ENCODE peak calls at places on chromosomes 11 and 22, in four cellular contexts. J is tibial artery; D is CD8-positive, alpha-beta T cell; H is endodermal cell. Y is an unnamed sample.

GRCh38 chr22:22210889-22211833 is 33.4 kb upstream of the VPREB1 start:
- DNase-seq in H (no peak), J (no peak), D (no peak), Y (no peak)

GRCh38 chr11:128615076-128615475 is 27.7 kb upstream of the ETS1 start:
- DNase-seq in D (no peak), H (peak; percentile 62), J (no peak), Y (no peak)

GRCh38 chr11:10255388-10256125 is 38.5 kb downstream of the SBF2 start:
- DNase-seq in J (no peak), H (no peak), D (no peak), Y (no peak)

GRCh38 chr11:74388678-74389327 is 9.4 kb downstream of the PGM2L1 start:
- DNase-seq in J (peak; percentile 75), D (peak; percentile 66), H (peak; percentile 83), Y (peak; percentile 96)

GRCh38 chr11:70667767-70668166 is 269.4 kb downstream of the CTTN start:
- DNase-seq in D (no peak), H (no peak), J (no peak), Y (no peak)

GRCh38 chr22:21816787-21817496 is 50.5 kb downstream of the MAPK1 start:
- DNase-seq in H (no peak), D (no peak), J (no peak), Y (no peak)

GRCh38 chr11:100550910-100551309 is 136.2 kb upstream of the ARHGAP42 start:
- DNase-seq in D (no peak), H (no peak), J (no peak), Y (no peak)

GRCh38 chr11:17475666-17476316 is 854 bp downstream of the ABCC8 start:
- DNase-seq in D (no peak), J (no peak), H (peak; percentile 73), Y (no peak)

GRCh38 chr11:10899542-10899830 is 41.6 kb upstream of the ZBED5 start:
- DNase-seq in J (peak; percentile 31), H (no peak), D (no peak), Y (no peak)

GRCh38 chr11:46335858-46336600 is 11.2 kb upstream of the DGKZ start:
- DNase-seq in J (no peak), D (no peak), H (peak; percentile 55), Y (no peak)

GRCh38 chr11:128291835-128292234 is 295.5 kb downstream of the ETS1 start:
- DNase-seq in J (no peak), H (no peak), D (peak; percentile 80), Y (no peak)

GRCh38 chr22:49565516-49565855 is 262.2 kb downstream of the BRD1 start:
- DNase-seq in D (no peak), H (peak; percentile 10), J (peak; percentile 5), Y (no peak)

GRCh38 chr22:43829904-43830851 is 18.1 kb upstream of the EFCAB6 start:
- DNase-seq in D (no peak), J (peak; percentile 67), H (no peak), Y (peak; percentile 70)

GRCh38 chr11:64854534-64855502 is 10.4 kb upstream of the CDC42BPG start:
- DNase-seq in D (no peak), J (peak; percentile 90), H (peak; percentile 79), Y (peak; percentile 64)

GRCh38 chr22:24156915-24157782 is 24.1 kb upstream of the SUSD2 start:
- DNase-seq in D (peak; percentile 93), J (peak; percentile 86), H (peak; percentile 98), Y (peak; percentile 63)

GRCh38 chr11:131579932-131580387 is 209.5 kb downstream of the NTM start:
- DNase-seq in D (no peak), J (no peak), H (peak; percentile 91), Y (peak; percentile 8)

GRCh38 chr11:19441752-19442553 is 201.2 kb upstream of the E2F8 start:
- DNase-seq in J (peak; percentile 70), H (no peak), D (no peak), Y (no peak)

GRCh38 chr11:70482529-70482917 is 84.2 kb downstream of the CTTN start:
- DNase-seq in D (no peak), H (no peak), J (no peak), Y (no peak)

GRCh38 chr22:32112380-32112779 is 46.7 kb downstream of the C22orf42 start:
- DNase-seq in H (no peak), D (no peak), J (no peak), Y (no peak)

GRCh38 chr22:19411690-19412045 is 19.9 kb downstream of the HIRA start:
- DNase-seq in H (no peak), J (no peak), D (no peak), Y (no peak)

GRCh38 chr22:19412478-19412877 is 19.1 kb downstream of the HIRA start:
- DNase-seq in H (no peak), J (no peak), D (no peak), Y (no peak)

GRCh38 chr22:19407649-19408606 is 23.6 kb downstream of the HIRA start:
- DNase-seq in H (no peak), J (no peak), D (no peak), Y (no peak)

GRCh38 chr22:19412934-19413333 is 18.6 kb downstream of the HIRA start:
- DNase-seq in H (no peak), J (no peak), D (no peak), Y (no peak)

GRCh38 chr22:19410941-19411689 is 20.4 kb downstream of the HIRA start:
- DNase-seq in J (no peak), H (no peak), D (no peak), Y (no peak)
- H3K4me1 ChIP-seq in J (no peaks in the 10 kb centered on the region), H (no peaks in the 10 kb centered on the region), D (no peaks in the 10 kb centered on the region), Y (no peaks in the 10 kb centered on the region)

DNA sequence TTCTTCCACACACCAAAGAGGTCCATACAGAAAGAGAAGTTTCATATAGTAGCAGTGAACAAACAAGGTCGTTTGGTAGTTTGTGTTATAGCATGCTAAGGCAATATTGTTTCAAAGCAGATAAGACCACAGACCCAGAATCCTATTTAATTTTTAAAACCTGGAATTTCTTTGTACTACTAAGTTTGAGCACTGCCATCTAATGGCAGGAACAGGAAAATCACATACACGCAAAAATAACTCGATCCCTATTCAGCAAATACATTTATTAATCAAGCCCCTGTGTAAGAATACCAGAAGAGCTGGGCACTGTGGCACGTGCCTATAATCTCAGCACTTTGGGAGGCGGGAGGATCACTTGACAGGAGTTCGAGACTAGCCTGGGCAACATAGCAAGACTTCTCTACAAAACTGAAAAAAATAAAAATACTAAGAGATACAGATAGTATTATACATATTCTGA is 2.9 kb upstream of the BTBD10 start:
- DNase-seq in J (no peak), D (no peak), H (no peak), Y (no peak)
- TF ChIP-seq CTCF in J (peak; percentile 41), D (peak; percentile 67), H (peak; percentile 75), Y (peak; percentile 47)

GRCh38 chr11:114846040-114846791 is 167.9 kb downstream of the NXPE2 start:
- DNase-seq in D (no peak), H (peak; percentile 79), J (no peak), Y (no peak)
- H3K4me1 ChIP-seq in D (no peaks in the 10 kb centered on the region), H (no peaks in the 10 kb centered on the region), J (no peaks in the 10 kb centered on the region), Y (no peaks in the 10 kb centered on the region)

DNA sequence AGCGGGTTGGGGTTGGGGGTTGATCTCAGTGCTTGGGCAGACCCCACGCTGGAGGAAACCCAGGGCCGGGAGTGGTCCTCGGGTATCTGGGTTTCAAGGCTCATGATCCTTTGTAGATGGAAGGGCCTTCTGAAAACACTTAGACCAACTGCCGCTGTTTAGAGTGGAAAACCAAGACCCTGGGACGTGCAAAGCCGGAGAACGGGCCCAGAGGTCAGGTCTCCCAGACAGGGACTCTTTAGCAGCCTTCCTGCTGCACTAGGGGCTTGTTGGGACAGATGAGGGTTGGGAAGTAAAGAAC is 622 bp downstream of the AIP start:
- DNase-seq in H (no peak), J (no peak), D (no peak), Y (no peak)
- TF ChIP-seq CTCF in H (no peak), J (no peak), D (no peak), Y (no peak)

DNA sequence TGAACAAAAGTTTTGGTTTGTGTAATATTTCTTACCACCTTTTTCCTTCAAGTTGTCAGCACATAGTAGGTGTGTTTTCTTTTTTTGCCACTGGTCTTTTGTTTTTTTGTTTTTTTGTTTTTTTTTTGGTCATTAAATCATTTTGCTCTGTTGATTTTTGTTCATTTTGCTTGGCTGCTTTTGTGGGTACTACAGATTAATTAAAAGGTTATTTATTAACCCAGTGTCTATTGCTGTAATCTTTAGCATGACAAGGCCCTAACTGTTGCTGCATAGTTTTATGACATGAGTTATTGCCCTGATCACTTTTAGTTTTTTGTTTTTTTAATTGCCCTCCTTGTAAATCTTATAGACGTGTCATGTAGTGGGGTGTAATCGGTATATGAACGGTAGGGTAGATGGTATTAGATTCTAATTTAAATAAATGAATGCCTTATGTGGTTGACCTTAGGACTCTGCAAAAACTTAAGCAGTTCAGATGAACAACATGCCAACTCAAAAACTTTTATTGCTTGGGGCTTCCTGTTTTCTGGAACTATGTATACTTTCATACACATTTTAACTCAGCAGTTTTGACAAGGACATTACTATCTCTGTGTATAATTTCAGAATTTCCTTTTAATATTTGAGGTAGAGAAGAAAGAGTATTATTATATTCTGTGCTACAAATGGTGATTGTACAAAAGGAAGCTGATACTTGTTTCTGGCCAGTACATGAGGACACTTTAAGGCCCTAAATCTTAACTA is 7.9 kb downstream of the EWSR1 start:
- DNase-seq in D (no peak), J (no peak), H (no peak), Y (no peak)
- H3K4me1 ChIP-seq in D (peaks cover 44% of the 10 kb centered on the region), J (peaks cover 34% of the 10 kb centered on the region), H (peaks cover 4% of the 10 kb centered on the region), Y (peaks cover 35% of the 10 kb centered on the region)

Y was measured in tibial nerve.